ENCODE peak calls at places on chromosomes 13 and 19, in four cellular contexts. V, U, Y and J are unnamed samples.

GRCh38 chr19:8357007-8357521 is 6.9 kb upstream of the ANGPTL4 start:
- DNase-seq in V (no peak), Y (no peak), U (no peak), J (no peak)

GRCh38 chr13:19151581-19152263 is 29.9 kb downstream of the TUBA3C start:
- DNase-seq in Y (no peak), U (no peak), V (no peak), J (no peak)

GRCh38 chr13:111248822-111249221 is 71.6 kb upstream of the TEX29 start:
- DNase-seq in V (no peak), Y (no peak), U (no peak), J (no peak)

GRCh38 chr13:43865892-43866291 is 13.6 kb downstream of the CCDC122 start:
- DNase-seq in Y (no peak), V (no peak), U (no peak), J (no peak)

GRCh38 chr13:99275093-99275469 is 16.9 kb upstream of the GPR18 start:
- DNase-seq in U (no peak), Y (no peak), V (no peak), J (no peak)

GRCh38 chr19:38784224-38784623 is 4.8 kb upstream of the LGALS7B start:
- DNase-seq in U (no peak), V (no peak), Y (no peak), J (no peak)

GRCh38 chr13:56850852-56851251 is 289.9 kb upstream of the PRR20A start:
- DNase-seq in Y (no peak), V (no peak), U (no peak), J (no peak)

GRCh38 chr13:37418490-37418889 is 180.1 kb downstream of the POSTN start:
- DNase-seq in Y (no peak), V (no peak), U (no peak), J (no peak)

GRCh38 chr13:94707400-94708021 is 4.8 kb downstream of the SOX21 start:
- DNase-seq in Y (no peak), U (no peak), V (no peak), J (no peak)

GRCh38 chr13:23810842-23811241 is 78.4 kb downstream of the MIPEP start:
- DNase-seq in V (no peak), U (peak; percentile 64), Y (no peak), J (peak; percentile 36)
- TF ChIP-seq CTCF in V (no peak), U (peak; percentile 79), Y (no peak), J (peak; percentile 41)

DNA sequence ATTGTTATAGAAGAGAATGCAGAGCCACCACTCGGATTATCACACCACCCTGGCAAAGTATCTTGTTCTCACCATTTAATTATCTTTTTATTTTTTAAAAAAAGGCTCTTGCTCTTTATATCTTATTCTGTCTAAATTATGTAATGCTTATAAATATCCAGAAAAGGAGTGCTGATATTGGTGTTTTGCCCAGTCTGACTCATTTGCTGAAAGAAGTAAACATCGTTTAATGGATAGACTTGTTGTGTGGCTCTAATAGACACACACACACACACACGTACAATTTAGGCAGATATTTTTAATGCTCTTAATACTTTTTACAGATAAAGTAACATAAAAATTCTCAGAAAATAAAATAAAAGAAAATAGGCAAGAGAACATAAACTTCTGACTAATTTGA is 641.9 kb upstream of the ARGLU1 start:
- DNase-seq in U (no peak), Y (no peak), V (no peak), J (no peak)
- TF ChIP-seq CTCF in U (no peak), Y (no peak), V (no peak), J (no peak)

GRCh38 chr13:23898101-23898500 is 799 bp upstream of the C1QTNF9B start:
- DNase-seq in V (no peak), U (no peak), Y (no peak), J (no peak)

GRCh38 chr13:23901365-23901764 is 4.1 kb upstream of the C1QTNF9B start:
- DNase-seq in V (no peak), Y (no peak), U (no peak), J (no peak)

GRCh38 chr13:23902975-23903905 is 5.9 kb upstream of the C1QTNF9B start:
- DNase-seq in Y (peak; percentile 76), V (no peak), U (peak; percentile 18), J (no peak)

GRCh38 chr13:23903906-23904280 is 6.6 kb upstream of the C1QTNF9B start:
- DNase-seq in Y (no peak), V (no peak), U (no peak), J (no peak)

GRCh38 chr13:23899555-23899954 is 2.3 kb upstream of the C1QTNF9B start:
- DNase-seq in U (peak; percentile 51), V (no peak), Y (no peak), J (no peak)
- TF ChIP-seq CTCF in U (peak; percentile 72), V (no peak), Y (peak; percentile 40), J (peak; percentile 62)

GRCh38 chr13:26605845-26606244 is 48.4 kb downstream of the WASF3 start:
- DNase-seq in Y (no peak), U (peak; percentile 2), V (no peak), J (no peak)
- TF ChIP-seq CTCF in Y (no peak), U (no peak), V (no peak), J (no peak)

GRCh38 chr13:54185785-54186184 is 1157.2 kb downstream of the OLFM4 start:
- DNase-seq in Y (no peak), V (no peak), U (no peak), J (no peak)
- TF ChIP-seq CTCF in Y (no peak), V (no peak), U (no peak), J (no peak)

DNA sequence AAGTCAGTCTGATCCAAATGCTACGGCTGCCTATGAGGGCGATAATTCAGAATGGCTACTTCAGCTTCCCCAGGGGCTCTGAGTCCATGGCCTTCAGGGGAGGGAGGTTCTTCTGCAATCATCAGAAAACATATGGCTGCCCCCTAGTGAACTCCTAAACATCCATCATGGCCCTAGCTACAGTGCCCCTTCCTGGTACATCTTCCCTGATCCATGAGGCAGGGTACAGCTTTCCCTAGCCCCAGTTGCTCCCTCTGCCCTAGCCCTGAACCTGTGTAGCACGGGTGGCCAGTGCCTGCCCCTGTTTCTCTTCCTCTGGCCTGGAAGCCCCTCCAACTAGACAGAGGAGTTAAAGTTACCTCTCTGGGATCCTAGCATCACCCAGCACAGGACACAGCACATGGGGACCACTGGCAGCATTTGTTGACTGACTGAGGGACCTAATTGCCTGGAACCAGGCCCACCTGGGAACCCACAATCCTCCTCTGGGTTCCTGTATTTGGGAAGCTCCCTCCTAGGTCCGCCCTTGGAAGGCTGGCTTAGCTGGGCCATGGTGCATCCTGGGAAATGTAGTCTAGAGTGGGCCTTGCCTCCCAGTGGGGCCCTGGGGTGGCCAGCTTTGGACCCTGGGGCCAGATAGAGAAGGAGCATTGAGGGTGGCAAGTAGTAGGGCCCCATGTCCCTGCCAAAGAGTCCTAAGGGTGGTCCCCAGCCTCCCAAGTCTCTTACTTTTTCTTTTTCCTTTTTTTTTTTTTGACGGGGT is 17.7 kb upstream of the SEMA6B start:
- DNase-seq in U (no peak), V (no peak), Y (no peak), J (no peak)
- TF ChIP-seq CTCF in U (no peak), V (no peak), Y (no peak), J (no peak)